ENCODE peak calls at places on chromosomes 5 and 9, in seven cellular contexts. U is HCT116, Q is heart left ventricle, J is prostate gland, O is transverse colon, M is adrenal gland, B is right lobe of liver. Y is an unnamed sample.

GRCh38 chr9:91659529-91660294 is 236.1 kb upstream of the NFIL3 start:
- DNase-seq in O (no peak), U (peak; percentile 12), B (no peak), Q (no peak), M (no peak), J (peak; percentile 43), Y (no peak)

GRCh38 chr5:106085136-106085535 is 1585.6 kb downstream of the EFNA5 start:
- DNase-seq in Q (no peak), U (no peak), M (no peak), J (no peak), B (no peak), O (no peak), Y (no peak)

GRCh38 chr5:32710335-32710858 is 724 bp upstream of the NPR3 start:
- DNase-seq in J (no peak), O (peak; percentile 9), U (no peak), B (peak; percentile 75), M (peak; percentile 76), Q (peak; percentile 51), Y (peak; percentile 15)

GRCh38 chr9:93111371-93112115 is 15.5 kb downstream of the CARD19 start:
- DNase-seq in O (no peak), U (no peak), Q (peak; percentile 6), B (peak; percentile 53), J (no peak), M (peak; percentile 83), Y (peak; percentile 12)

GRCh38 chr5:174972291-174972690 is 247.9 kb downstream of the MSX2 start:
- DNase-seq in U (no peak), J (no peak), Q (no peak), B (no peak), M (no peak), O (no peak), Y (no peak)

GRCh38 chr9:124257070-124257864 is 482 bp upstream of the NEK6 start:
- DNase-seq in O (peak; percentile 10), J (no peak), Q (no peak), U (no peak), M (no peak), B (no peak), Y (no peak)

GRCh38 chr9:91053824-91054223 is 252.2 kb downstream of the SYK start:
- DNase-seq in Q (no peak), U (no peak), J (no peak), B (no peak), M (no peak), O (no peak), Y (no peak)

GRCh38 chr9:331197-331596 is 116.5 kb downstream of the DOCK8 start:
- DNase-seq in M (no peak), U (no peak), O (no peak), Q (no peak), J (no peak), B (no peak), Y (no peak)

GRCh38 chr9:75001719-75002421 is 26.2 kb downstream of the CARNMT1 start:
- DNase-seq in J (peak; percentile 45), Q (peak; percentile 13), B (no peak), U (peak; percentile 74), O (no peak), M (peak; percentile 11), Y (peak; percentile 18)

GRCh38 chr9:119088002-119088401 is 281.2 kb downstream of the BRINP1 start:
- DNase-seq in M (no peak), J (no peak), Q (no peak), U (no peak), O (no peak), B (no peak), Y (no peak)

GRCh38 chr9:129253820-129254381 is 75.8 kb upstream of the IER5L start:
- DNase-seq in M (peak; percentile 69), B (no peak), U (no peak), J (no peak), O (no peak), Q (peak; percentile 82), Y (peak; percentile 86)

GRCh38 chr9:136693135-136693489 is 5.9 kb upstream of the AGPAT2 start:
- DNase-seq in M (no peak), J (no peak), O (no peak), U (no peak), B (no peak), Q (no peak), Y (no peak)

GRCh38 chr9:111728617-111729366 is 65.9 kb downstream of the SHOC1 start:
- DNase-seq in J (no peak), Q (no peak), M (no peak), O (no peak), U (peak; percentile 87), B (no peak), Y (no peak)

GRCh38 chr5:74595143-74595915 is 45.2 kb downstream of the ENC1 start:
- DNase-seq in U (peak; percentile 15), O (no peak), M (no peak), J (no peak), Q (no peak), B (no peak), Y (no peak)

GRCh38 chr5:62828757-62829156 is 250.1 kb downstream of the LRRC70 start:
- DNase-seq in O (no peak), M (no peak), U (no peak), Q (no peak), J (no peak), B (no peak), Y (no peak)

DNA sequence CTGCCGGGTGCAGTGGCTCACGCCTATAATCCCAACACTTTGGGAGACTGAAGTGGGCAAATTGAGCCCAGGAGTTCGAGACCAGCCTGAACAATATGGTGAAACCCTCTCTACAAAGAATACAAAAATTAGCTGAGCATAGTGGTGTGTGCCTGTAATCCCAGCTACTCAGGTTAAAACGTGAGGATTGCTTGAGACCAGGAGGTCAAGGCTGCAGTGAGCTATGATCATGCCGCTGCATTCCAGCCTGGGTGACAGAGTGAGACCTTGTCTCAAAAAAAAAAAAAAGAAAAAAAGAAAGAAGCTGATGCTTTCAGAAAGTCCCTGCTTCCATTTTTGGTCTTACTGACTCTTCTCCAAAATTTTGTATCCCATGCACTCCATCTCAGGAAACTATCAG is 31.3 kb downstream of the SNAPC3 start:
- DNase-seq in U (no peak), B (no peak), M (peak; percentile 25), J (no peak), O (no peak), Q (no peak), Y (no peak)
- H3K36me3 ChIP-seq in U (peaks cover 23% of the 10 kb centered on the region), B (peaks cover 68% of the 10 kb centered on the region), M (no peaks in the 10 kb centered on the region), J (no peaks in the 10 kb centered on the region), O (no peaks in the 10 kb centered on the region), Q (peaks cover 70% of the 10 kb centered on the region), Y (no peaks in the 10 kb centered on the region)

GRCh38 chr9:120914953-120915352 is 11.6 kb downstream of the TRAF1 start:
- DNase-seq in M (no peak), B (no peak), U (no peak), J (no peak), Q (no peak), O (no peak), Y (no peak)

GRCh38 chr9:120911295-120911843 is 15.2 kb downstream of the TRAF1 start:
- DNase-seq in U (no peak), O (no peak), B (no peak), M (no peak), J (no peak), Q (no peak), Y (no peak)

GRCh38 chr9:120913673-120914266 is 12.8 kb downstream of the TRAF1 start:
- DNase-seq in Q (no peak), M (no peak), U (no peak), J (no peak), B (no peak), O (no peak), Y (no peak)

GRCh38 chr9:120914410-120914809 is 12.2 kb downstream of the TRAF1 start:
- DNase-seq in J (no peak), O (no peak), M (peak; percentile 73), B (no peak), U (no peak), Q (no peak), Y (no peak)

DNA sequence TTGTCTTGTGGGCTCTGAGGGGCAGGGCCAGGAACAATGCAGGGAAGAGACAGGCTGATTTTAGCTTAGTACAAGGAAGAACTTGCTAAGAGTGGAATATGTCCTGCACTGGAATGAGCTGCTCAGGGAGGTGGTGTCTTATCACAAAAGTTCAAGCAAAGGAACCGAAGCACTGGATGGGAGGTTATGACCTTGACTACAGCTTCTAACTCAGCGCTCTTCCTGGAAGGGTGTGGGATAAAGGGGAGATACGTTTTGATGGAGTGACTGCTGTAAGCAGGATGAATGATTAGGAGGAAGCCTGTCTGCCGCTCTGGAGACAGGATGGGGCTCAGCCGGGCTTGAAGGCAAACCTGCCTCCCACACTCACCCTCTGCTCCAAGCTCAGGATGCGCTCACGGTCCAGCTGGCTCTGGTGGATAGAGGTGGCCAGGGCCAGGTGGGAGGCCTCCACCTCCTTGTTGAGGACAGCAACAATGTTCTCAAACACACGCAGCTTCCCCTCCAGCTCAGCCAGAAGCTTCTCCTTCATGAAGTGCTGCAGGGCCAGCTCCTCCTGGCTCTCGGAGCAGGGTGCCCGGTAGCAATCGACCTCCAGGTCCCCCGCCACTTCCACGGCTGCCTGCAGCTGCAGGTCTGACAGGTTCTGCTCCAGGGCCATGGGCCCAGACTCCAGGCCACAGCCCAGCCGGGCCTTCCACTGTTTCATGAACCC is 13.5 kb downstream of the TRAF1 start:
- DNase-seq in B (peak; percentile 41), Q (no peak), U (no peak), O (no peak), J (no peak), M (no peak), Y (no peak)
- TF ChIP-seq POLR2A in B (no peak), Q (no peak), U (no peak), O (no peak), J (no peak), M (no peak), Y (no peak)

GRCh38 chr9:120767451-120767850 is 25.8 kb downstream of the FBXW2 start:
- DNase-seq in O (no peak), M (no peak), B (no peak), U (no peak), Q (no peak), J (no peak), Y (no peak)

GRCh38 chr9:120768870-120769269 is 24.3 kb downstream of the FBXW2 start:
- DNase-seq in O (no peak), B (no peak), Q (no peak), M (no peak), J (no peak), U (no peak), Y (no peak)

GRCh38 chr9:120764476-120764875 is 28.7 kb downstream of the FBXW2 start:
- DNase-seq in B (no peak), Q (no peak), O (no peak), J (no peak), U (no peak), M (no peak), Y (no peak)

GRCh38 chr9:120768247-120768646 is 25.0 kb downstream of the FBXW2 start:
- DNase-seq in B (no peak), Q (no peak), U (no peak), M (no peak), O (no peak), J (no peak), Y (no peak)

DNA sequence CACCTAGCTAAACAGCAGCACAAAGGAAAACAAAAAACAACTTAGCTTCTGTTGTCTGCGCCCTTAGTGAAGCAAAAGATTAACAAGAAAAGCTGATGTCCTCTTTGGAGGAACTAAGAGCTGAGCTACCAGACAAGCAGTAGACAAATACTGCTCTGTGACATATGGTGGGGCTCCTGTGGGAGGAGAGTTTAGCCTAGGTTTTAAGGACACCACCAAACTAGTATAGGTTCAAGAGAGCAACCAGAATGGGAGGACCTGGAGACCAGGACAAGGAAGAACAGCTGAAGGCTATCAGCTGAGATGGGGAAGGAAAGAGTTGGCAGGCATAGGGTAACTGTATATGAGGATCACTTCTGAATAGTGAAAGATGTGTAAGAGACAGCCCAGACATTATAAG is 27.3 kb downstream of the FBXW2 start:
- DNase-seq in U (no peak), J (no peak), M (no peak), B (no peak), Q (no peak), O (no peak), Y (no peak)
- H3K36me3 ChIP-seq in U (peaks cover 36% of the 10 kb centered on the region), J (no peaks in the 10 kb centered on the region), M (no peaks in the 10 kb centered on the region), B (peaks cover 55% of the 10 kb centered on the region), Q (peaks cover 68% of the 10 kb centered on the region), O (no peaks in the 10 kb centered on the region), Y (no peaks in the 10 kb centered on the region)

GRCh38 chr9:127715443-127716337 is at the start of the genes PTRH1 and TTC16:
- DNase-seq in M (peak; percentile 98), U (peak; percentile 93), O (peak; percentile 98), Q (peak; percentile 98), J (peak; percentile 97), B (peak; percentile 98), Y (peak; percentile 97)
- TF ChIP-seq POLR2A in M (no peak), U (peak; percentile 42), O (peak; percentile 41), Q (no peak), J (peak; percentile 50), B (peak; percentile 48), Y (peak; percentile 59)